ENCODE peak calls at places on chromosomes 4 and X, in four cellular contexts. T is K562, N is HepG2, I is GM12878. E is an unnamed sample.

GRCh38 chr4:122822466-122822865 is 4.2 kb upstream of the FGF2 start:
- DNase-seq in T (no peak), I (no peak), N (no peak), E (no peak)

GRCh38 chr4:154911097-154911496 is 130.0 kb downstream of the RBM46 start:
- DNase-seq in T (no peak), I (no peak), N (peak; percentile 3), E (no peak)

GRCh38 chrX:136204571-136204970 is 46.6 kb downstream of the MAP7D3 start:
- DNase-seq in I (no peak), T (no peak), N (no peak), E (no peak)

GRCh38 chr4:107780665-107781064 is 44.1 kb upstream of the SGMS2 start:
- DNase-seq in T (peak; percentile 25), I (no peak), N (no peak), E (no peak)

GRCh38 chr4:7223566-7223965 is 31.2 kb downstream of the SORCS2 start:
- DNase-seq in T (no peak), I (no peak), N (no peak), E (no peak)

GRCh38 chr4:84159767-84160166 is 339.3 kb downstream of the NKX6-1 start:
- DNase-seq in T (peak; percentile 9), N (peak; percentile 5), I (no peak), E (peak; percentile 33)

GRCh38 chr4:74284074-74284473 is 24.2 kb upstream of the EPGN start:
- DNase-seq in I (no peak), T (no peak), N (no peak), E (no peak)

GRCh38 chrX:103629295-103630170 is 758 bp downstream of the TCEAL1 start:
- DNase-seq in I (no peak), T (peak; percentile 67), N (peak; percentile 39), E (peak; percentile 67)

GRCh38 chr4:125254111-125254510 is 60.6 kb upstream of the FAT4 start:
- DNase-seq in N (no peak), T (no peak), I (no peak), E (no peak)

GRCh38 chr4:20266215-20267082 is 14.7 kb downstream of the SLIT2 start:
- DNase-seq in T (no peak), I (no peak), N (no peak), E (no peak)

GRCh38 chr4:96519291-96519690 is 679.4 kb downstream of the PDHA2 start:
- DNase-seq in I (no peak), N (no peak), T (no peak), E (no peak)

GRCh38 chrX:70096052-70096451 is 33.8 kb downstream of the OTUD6A start:
- DNase-seq in T (peak; percentile 21), I (no peak), N (peak; percentile 8), E (no peak)

GRCh38 chr4:105140684-105141490 is 5.8 kb upstream of the TET2 start:
- DNase-seq in N (peak; percentile 54), T (peak; percentile 66), I (no peak), E (no peak)

GRCh38 chr4:189267312-189267965 is 673.2 kb upstream of the FRG1 start:
- DNase-seq in T (no peak), I (no peak), N (no peak), E (no peak)

GRCh38 chr4:38155589-38156294 is 195.5 kb downstream of the PTTG2 start:
- DNase-seq in N (no peak), I (no peak), T (no peak), E (no peak)

GRCh38 chr4:56786955-56787354 is 34.5 kb downstream of the SPINK2 start:
- DNase-seq in T (no peak), N (no peak), I (no peak), E (no peak)

GRCh38 chrX:150502979-150503897 is 65.2 kb upstream of the MTM1 start:
- DNase-seq in T (no peak), N (no peak), I (no peak), E (no peak)

GRCh38 chr4:101938836-101939235 is 148.3 kb downstream of the BANK1 start:
- DNase-seq in N (no peak), T (no peak), I (no peak), E (no peak)
- TF ChIP-seq EP300 in N (no peak), T (no peak), I (no peak), E (no peak)

GRCh38 chr4:168221298-168221697 is 97.3 kb downstream of the DDX60 start:
- DNase-seq in N (no peak), T (no peak), I (no peak), E (no peak)

GRCh38 chr4:168218663-168219062 is 99.9 kb downstream of the DDX60 start:
- DNase-seq in N (no peak), I (no peak), T (no peak), E (no peak)

GRCh38 chr4:168220893-168221292 is 97.7 kb downstream of the DDX60 start:
- DNase-seq in T (no peak), I (no peak), N (no peak), E (no peak)
- TF ChIP-seq BRCA1 in T (no peak), I (no peak), N (no peak), E (no peak)

DNA sequence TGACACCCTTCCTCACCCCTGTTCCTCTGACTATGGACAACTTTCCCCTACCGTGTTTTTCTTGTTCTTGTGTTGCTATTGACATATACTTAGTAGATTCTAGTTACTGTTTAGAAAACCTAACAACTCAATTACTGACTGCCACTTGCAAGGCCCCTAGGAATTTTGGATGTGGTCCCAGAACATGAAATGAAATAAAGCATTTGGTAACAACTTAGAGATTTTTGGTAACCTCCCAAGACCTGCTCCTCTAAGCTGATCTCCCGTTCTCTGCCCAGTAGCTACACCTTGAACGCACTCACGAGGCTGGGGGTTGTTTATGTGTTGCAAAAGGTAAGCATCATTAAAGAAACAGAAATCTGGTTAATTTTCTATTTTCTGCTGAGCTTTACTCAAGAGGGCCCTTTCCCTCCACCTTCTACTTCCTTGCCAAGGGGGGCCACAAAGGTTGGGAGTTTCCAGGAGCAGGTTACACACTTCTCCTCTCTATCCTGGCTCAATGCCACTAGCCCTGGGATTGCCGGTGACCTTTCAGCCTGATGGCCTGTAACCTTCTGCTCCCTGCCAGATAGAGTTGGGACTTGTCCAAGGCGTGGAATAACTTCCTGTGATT is 20.5 kb downstream of the GAB3 start:
- DNase-seq in T (peak; percentile 30), I (no peak), N (no peak), E (no peak)
- TF ChIP-seq EP300 in T (no peak), I (no peak), N (no peak), E (no peak)

GRCh38 chrX:12080265-12080664 is 58.0 kb upstream of the FRMPD4 start:
- DNase-seq in N (peak; percentile 2), T (peak; percentile 8), I (no peak), E (no peak)
- TF ChIP-seq BRCA1 in N (no peak), T (no peak), I (no peak), E (no peak)

GRCh38 chr4:24582235-24582863 is 2.0 kb downstream of the DHX15 start:
- DNase-seq in I (no peak), N (no peak), T (peak; percentile 26), E (no peak)

GRCh38 chr4:24583451-24584174 is 741 bp downstream of the DHX15 start:
- DNase-seq in T (peak; percentile 76), I (no peak), N (peak; percentile 47), E (peak; percentile 3)

GRCh38 chr4:24589448-24589847 is 5.1 kb upstream of the DHX15 start:
- DNase-seq in T (no peak), I (no peak), N (no peak), E (no peak)

GRCh38 chr4:24588216-24588954 is 4.0 kb upstream of the DHX15 start:
- DNase-seq in I (no peak), T (peak; percentile 50), N (no peak), E (no peak)

GRCh38 chr4:24584175-24584850 is at the start of gene DHX15:
- DNase-seq in I (peak; percentile 86), N (peak; percentile 92), T (peak; percentile 98), E (peak; percentile 95)
- TF ChIP-seq EP300 in I (no peak), N (no peak), T (no peak), E (no peak)

GRCh38 chr4:186726440-186727148 is 2.9 kb upstream of the FAT1 start:
- DNase-seq in T (peak; percentile 70), N (peak; percentile 63), I (no peak), E (no peak)

GRCh38 chr4:186724048-186724860 is 598 bp upstream of the FAT1 start:
- DNase-seq in T (peak; percentile 36), N (no peak), I (no peak), E (peak; percentile 83)

GRCh38 chr4:186724861-186725419 is 1.3 kb upstream of the FAT1 start:
- DNase-seq in I (no peak), N (no peak), T (peak; percentile 12), E (no peak)

GRCh38 chr4:186726150-186726439 is 2.4 kb upstream of the FAT1 start:
- DNase-seq in T (no peak), I (no peak), N (no peak), E (no peak)

GRCh38 chr4:186725422-186726149 is 1.9 kb upstream of the FAT1 start:
- DNase-seq in I (no peak), N (peak; percentile 68), T (peak; percentile 82), E (no peak)
- TF ChIP-seq BRCA1 in I (no peak), N (no peak), T (no peak), E (no peak)

GRCh38 chr4:121642876-121643585 is 53.7 kb downstream of the ANXA5 start:
- DNase-seq in T (no peak), N (peak; percentile 10), I (no peak), E (no peak)

DNA sequence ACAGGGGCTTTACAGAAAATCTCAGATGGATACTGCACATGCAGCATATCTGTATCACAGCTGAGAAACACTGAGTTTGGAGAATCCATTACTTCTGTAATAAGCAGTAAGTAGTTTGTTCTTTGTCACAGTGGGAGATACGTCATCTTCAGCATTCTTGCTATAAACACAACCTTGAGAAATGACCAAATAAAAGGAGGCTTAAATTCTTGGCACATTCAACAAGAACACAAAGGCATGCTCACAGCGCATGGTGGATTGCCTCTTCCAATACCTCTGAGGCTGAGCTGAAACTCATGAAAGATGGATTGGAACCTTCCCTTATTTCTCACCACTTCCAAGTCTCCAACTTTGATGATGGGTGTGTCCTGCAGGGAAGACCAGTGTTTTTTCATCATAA is 54.5 kb downstream of the ANXA5 start:
- DNase-seq in N (no peak), T (no peak), I (no peak), E (no peak)
- TF ChIP-seq EP300 in N (no peak), T (no peak), I (no peak), E (no peak)

DNA sequence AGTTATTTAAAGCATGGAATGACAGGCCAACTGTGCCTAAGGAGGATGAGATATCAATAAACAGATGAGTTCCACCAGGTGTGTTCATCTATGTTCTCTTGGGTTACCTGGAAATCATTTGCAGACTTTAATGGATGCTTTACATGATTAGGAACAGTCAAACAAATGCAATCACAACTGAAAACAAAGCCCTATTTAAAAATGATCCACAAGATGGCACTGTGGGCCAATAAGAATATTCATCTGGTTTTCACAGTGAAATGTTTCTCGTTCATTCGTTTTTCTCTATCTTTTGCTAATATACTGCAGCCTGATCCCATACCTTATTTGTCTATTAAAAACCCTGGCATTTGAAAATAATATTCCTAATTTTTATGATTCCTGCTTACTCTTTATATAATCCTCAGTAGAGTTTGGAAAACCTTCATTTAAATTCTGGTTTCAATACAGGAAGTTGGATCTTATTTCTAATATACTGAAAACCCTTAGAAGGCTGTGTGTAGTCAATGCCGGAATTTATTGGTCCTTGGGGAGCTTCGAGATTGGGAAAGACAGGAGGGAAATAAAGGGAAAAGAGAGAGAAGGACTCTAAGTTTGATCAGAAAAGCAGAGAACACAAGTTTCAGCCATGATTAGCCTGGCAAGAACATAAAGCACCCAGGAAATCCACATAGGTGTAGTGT is 63.7 kb upstream of the TAPT1 start:
- DNase-seq in T (peak; percentile 34), I (no peak), N (peak; percentile 7), E (no peak)
- TF ChIP-seq BRCA1 in T (no peak), I (no peak), N (no peak), E (no peak)

GRCh38 chrX:100083146-100083715 is 326.8 kb downstream of the PCDH19 start:
- DNase-seq in I (no peak), N (no peak), T (no peak), E (no peak)
- TF ChIP-seq EP300 in I (no peak), N (no peak), T (no peak), E (no peak)

E was measured in H1.